ENCODE peak calls at places on chromosomes 5 and 9, in five cellular contexts. S is small intestine, Q is GM12878, J is esophagus squamous epithelium, A is PC-3. X is an unnamed sample. For H3K36me3, the result is how much of the 10 kb centered on the place peaks cover.

GRCh38 chr5:94908889-94909480 is 290.5 kb downstream of the SLF1 start:
- DNase-seq in Q (no peak), A (peak), S (peak), J (no peak), X (no peak)

GRCh38 chr9:4126184-4126865 is 173.5 kb downstream of the GLIS3 start:
- DNase-seq in J (no peak), A (peak), S (no peak), Q (no peak), X (no peak)

GRCh38 chr5:152634596-152634995 is 229.5 kb upstream of the NMUR2 start:
- DNase-seq in Q (no peak), A (no peak), S (no peak), J (no peak), X (no peak)

GRCh38 chr9:113472199-113472598 is 8.7 kb downstream of the RGS3 start:
- DNase-seq in J (no peak), A (no peak), Q (no peak), S (no peak), X (no peak)

GRCh38 chr9:97990259-97990658 is 7.1 kb downstream of the ANP32B start:
- DNase-seq in J (no peak), A (peak), Q (no peak), S (no peak), X (no peak)

GRCh38 chr5:38872826-38873225 is 27.0 kb downstream of the OSMR start:
- DNase-seq in A (no peak), Q (no peak), J (no peak), S (no peak), X (no peak)

GRCh38 chr9:76414656-76415055 is 20.4 kb upstream of the RFK start:
- DNase-seq in S (no peak), Q (peak), J (no peak), A (peak), X (no peak)

GRCh38 chr9:14478175-14479165 is 164.5 kb upstream of the NFIB start:
- DNase-seq in A (no peak), S (no peak), Q (no peak), J (no peak), X (no peak)

GRCh38 chr5:133428072-133428660 is 184.2 kb downstream of the FSTL4 start:
- DNase-seq in J (no peak), S (no peak), Q (no peak), A (no peak), X (no peak)

GRCh38 chr5:116480894-116481510 is 93.6 kb downstream of the SEMA6A start:
- DNase-seq in Q (no peak), A (no peak), S (no peak), J (no peak), X (no peak)

GRCh38 chr9:132546148-132547051 is 36.0 kb upstream of the BARHL1 start:
- DNase-seq in S (no peak), A (no peak), J (no peak), Q (no peak), X (no peak)

GRCh38 chr5:124537136-124537919 is 209.1 kb downstream of the ZNF608 start:
- DNase-seq in Q (no peak), A (no peak), S (no peak), J (no peak), X (no peak)

GRCh38 chr5:59923465-59923864 is 29.9 kb upstream of the PDE4D start:
- DNase-seq in Q (no peak), A (no peak), S (peak), J (no peak), X (no peak)

GRCh38 chr9:12817702-12818101 is 42.9 kb downstream of the LURAP1L start:
- DNase-seq in Q (no peak), S (peak), J (no peak), A (peak), X (no peak)

GRCh38 chr9:71620806-71621205 is 147.5 kb downstream of the CEMIP2 start:
- DNase-seq in Q (no peak), J (no peak), S (no peak), A (no peak), X (no peak)

GRCh38 chr5:168317521-168318147 is 26.2 kb downstream of the WWC1 start:
- DNase-seq in Q (no peak), J (no peak), A (peak), S (peak), X (no peak)

GRCh38 chr9:4137234-4137633 is 162.6 kb downstream of the GLIS3 start:
- DNase-seq in J (no peak), A (peak), Q (no peak), S (peak), X (no peak)

GRCh38 chr5:87877023-87877422 is 391.6 kb downstream of the TMEM161B start:
- DNase-seq in Q (no peak), S (no peak), A (peak), J (no peak), X (no peak)

GRCh38 chr5:88675159-88675757 is 207.7 kb downstream of the MEF2C start:
- DNase-seq in S (peak), A (no peak), J (no peak), Q (no peak), X (no peak)

GRCh38 chr9:94933429-94933828 is 206.9 kb downstream of the AOPEP start:
- DNase-seq in J (no peak), S (no peak), Q (no peak), A (no peak), X (no peak)

GRCh38 chr5:9156282-9156681 is 389.6 kb downstream of the SEMA5A start:
- DNase-seq in J (no peak), Q (no peak), A (peak), S (peak), X (no peak)

GRCh38 chr5:107831612-107832395 is 161.1 kb upstream of the EFNA5 start:
- DNase-seq in A (no peak), Q (no peak), S (peak), J (no peak), X (no peak)

GRCh38 chr9:81162361-81162760 is 527.0 kb downstream of the TLE1 start:
- DNase-seq in S (no peak), Q (no peak), A (no peak), J (no peak), X (no peak)

GRCh38 chr5:115297043-115297442 is 589 bp upstream of the CCDC112 start:
- DNase-seq in A (peak), Q (no peak), J (no peak), S (no peak), X (no peak)

GRCh38 chr5:61409568-61409967 is 77.5 kb downstream of the ZSWIM6 start:
- DNase-seq in Q (no peak), S (peak), A (peak), J (no peak), X (no peak)

GRCh38 chr5:220008-220407 is 1.9 kb downstream of the SDHA start:
- DNase-seq in A (no peak), Q (no peak), J (no peak), S (peak), X (no peak)

GRCh38 chr5:140557136-140557805 is at the start of gene SRA1:
- DNase-seq in Q (peak), A (peak), S (peak), J (peak), X (peak)

GRCh38 chr5:140557965-140558364 is 692 bp upstream of the SRA1 start:
- DNase-seq in Q (no peak), A (no peak), S (no peak), J (no peak), X (no peak)

GRCh38 chr5:140554454-140554853 is 2.8 kb downstream of the SRA1 start:
- DNase-seq in S (no peak), J (no peak), A (no peak), Q (no peak), X (no peak)

GRCh38 chr5:140555747-140556312 is 1.4 kb downstream of the SRA1 start:
- DNase-seq in S (no peak), J (no peak), A (no peak), Q (no peak), X (no peak)

GRCh38 chr5:140556438-140556837 is 835 bp downstream of the SRA1 start:
- DNase-seq in A (no peak), J (no peak), Q (no peak), S (no peak), X (no peak)
- H3K27ac ChIP-seq in A (no peak), J (no peak), Q (peak), S (no peak), X (peak)

GRCh38 chr5:14357441-14357840 is 214.3 kb downstream of the TRIO start:
- DNase-seq in S (no peak), J (no peak), A (no peak), Q (no peak), X (no peak)

GRCh38 chr5:14356305-14356704 is 213.2 kb downstream of the TRIO start:
- DNase-seq in J (no peak), A (no peak), S (no peak), Q (no peak), X (no peak)

GRCh38 chr5:14351845-14352712 is 208.9 kb downstream of the TRIO start:
- DNase-seq in S (peak), Q (no peak), A (peak), J (peak), X (peak)

GRCh38 chr5:14351086-14351661 is 208.0 kb downstream of the TRIO start:
- DNase-seq in Q (no peak), J (no peak), S (no peak), A (no peak), X (no peak)

GRCh38 chr5:14353661-14354474 is 210.7 kb downstream of the TRIO start:
- DNase-seq in Q (no peak), S (no peak), J (no peak), A (no peak), X (no peak)
- H3K36me3 ChIP-seq in Q (under half), S (under half), J (under half), A (half or more), X (under half)

GRCh38 chr9:93197670-93198069 is 13.7 kb downstream of the WNK2 start:
- DNase-seq in J (no peak), S (no peak), A (no peak), Q (no peak), X (no peak)
- H3K27ac ChIP-seq in J (no peak), S (no peak), A (no peak), Q (no peak), X (no peak)

DNA sequence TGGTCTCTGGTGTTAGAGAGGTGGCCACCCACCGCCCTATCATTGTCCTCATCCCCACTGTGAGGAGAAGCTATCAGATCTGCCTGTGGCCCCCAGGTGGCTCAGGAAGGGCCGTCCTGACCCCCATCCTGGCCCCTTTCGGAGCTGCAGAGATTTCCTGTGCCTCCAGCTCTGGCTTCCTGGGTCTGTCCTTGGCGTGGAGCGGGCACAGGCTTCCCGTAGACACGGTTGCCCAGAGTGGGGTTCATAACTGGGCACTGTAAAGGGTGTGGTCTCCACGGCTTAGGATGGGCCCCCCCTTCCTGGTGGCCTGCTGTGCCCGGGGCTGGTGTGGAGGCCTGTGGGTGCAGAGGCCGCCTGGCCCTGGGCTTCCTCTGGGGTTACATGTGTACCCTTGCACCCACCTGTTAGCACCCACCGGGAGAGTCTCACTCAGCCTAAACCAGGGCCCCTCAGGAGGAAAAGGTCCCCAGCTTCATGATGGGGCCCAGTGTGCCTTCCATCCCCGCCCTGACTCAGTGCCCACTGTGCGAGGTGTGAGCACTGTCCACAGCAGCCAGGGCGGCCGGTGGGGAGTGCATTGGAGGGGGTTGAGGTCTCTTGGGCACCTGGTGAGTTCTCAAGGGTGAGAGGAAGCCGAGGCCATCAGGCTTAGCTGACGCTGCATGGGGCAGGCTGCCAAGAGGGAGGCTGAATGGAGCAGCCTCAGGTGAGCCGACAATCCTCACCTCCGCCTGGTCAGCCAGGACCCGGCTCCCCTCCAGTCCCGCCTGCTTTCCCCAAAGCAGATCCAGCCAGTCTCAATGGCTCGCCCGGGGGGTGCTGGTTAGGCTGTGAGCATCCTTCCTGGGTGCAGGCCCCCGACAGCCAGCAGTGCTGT is 15.3 kb upstream of the AJM1 start:
- DNase-seq in Q (no peak), J (no peak), A (no peak), S (no peak), X (no peak)
- H3K36me3 ChIP-seq in Q (under half), J (under half), A (under half), S (under half), X (half or more)

GRCh38 chr5:143194206-143194605 is 209.3 kb downstream of the NR3C1 start:
- DNase-seq in Q (no peak), J (no peak), S (no peak), A (no peak), X (no peak)

GRCh38 chr5:143197260-143197656 is 206.2 kb downstream of the NR3C1 start:
- DNase-seq in S (no peak), J (no peak), Q (no peak), A (no peak), X (no peak)

GRCh38 chr5:143196601-143197259 is 206.8 kb downstream of the NR3C1 start:
- DNase-seq in J (no peak), S (no peak), A (no peak), Q (no peak), X (no peak)

GRCh38 chr5:143194713-143195112 is 208.8 kb downstream of the NR3C1 start:
- DNase-seq in A (no peak), J (no peak), S (no peak), Q (no peak), X (no peak)

GRCh38 chr5:143195496-143195895 is 208.0 kb downstream of the NR3C1 start:
- DNase-seq in S (no peak), Q (no peak), J (no peak), A (no peak), X (no peak)
- H3K27ac ChIP-seq in S (no peak), Q (no peak), J (no peak), A (no peak), X (no peak)

DNA sequence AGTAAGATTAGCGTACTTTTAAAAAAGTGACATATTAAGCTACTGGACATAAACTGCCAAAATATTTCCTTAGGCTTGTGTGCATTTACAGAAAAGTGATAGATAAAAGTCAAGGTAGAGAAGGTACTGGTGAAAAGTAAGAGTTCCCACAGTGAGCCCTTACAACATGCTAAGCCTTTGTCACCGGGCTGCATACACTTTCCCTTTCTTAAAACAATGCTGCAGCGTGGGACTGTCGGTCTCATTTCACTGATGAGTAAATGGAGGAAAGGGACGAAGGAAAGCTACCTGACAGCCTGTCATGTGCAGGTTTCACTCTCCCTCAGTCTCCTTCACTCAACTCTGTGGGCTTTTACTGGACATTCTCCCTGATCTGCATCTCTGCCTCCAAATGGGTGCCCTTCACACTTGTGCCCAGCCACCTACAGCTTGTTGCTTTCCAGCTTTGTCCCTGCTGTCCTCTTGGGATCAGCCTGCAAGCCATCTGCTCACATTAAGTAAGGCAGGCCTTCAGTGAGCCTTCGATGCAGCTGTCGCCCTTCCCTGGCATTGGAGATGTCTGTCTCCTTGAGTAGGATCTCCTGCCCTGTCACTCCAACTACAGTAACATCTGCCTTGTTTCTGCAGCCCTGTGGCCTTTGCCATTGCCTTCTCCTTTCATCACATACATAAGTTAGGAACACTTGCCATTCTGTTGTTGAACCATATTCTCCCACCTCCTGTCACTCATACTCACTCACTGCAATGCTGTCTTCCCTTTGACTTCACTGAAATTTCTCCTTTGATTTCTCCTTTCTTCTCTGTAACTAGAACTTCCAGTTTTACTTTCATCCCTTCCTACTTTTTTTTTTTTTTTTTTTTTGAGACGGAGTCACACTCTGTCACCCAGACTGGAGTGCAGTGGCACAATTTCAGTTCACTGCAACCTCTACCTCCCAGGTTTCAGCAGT is 9.3 kb upstream of the ROPN1L start:
- DNase-seq in Q (no peak), J (no peak), S (no peak), A (no peak), X (no peak)
- H3K36me3 ChIP-seq in Q (under half), J (under half), S (under half), A (half or more), X (under half)

GRCh38 chr5:139435676-139436075 is 3.6 kb downstream of the DNAJC18 start:
- DNase-seq in J (no peak), Q (no peak), A (no peak), S (no peak), X (no peak)

GRCh38 chr5:139439013-139439903 is at the start of gene DNAJC18:
- DNase-seq in S (peak), Q (peak), A (peak), J (peak), X (peak)

GRCh38 chr5:139443766-139444473 is 4.6 kb upstream of the DNAJC18 start:
- DNase-seq in S (no peak), J (no peak), A (peak), Q (no peak), X (no peak)

DNA sequence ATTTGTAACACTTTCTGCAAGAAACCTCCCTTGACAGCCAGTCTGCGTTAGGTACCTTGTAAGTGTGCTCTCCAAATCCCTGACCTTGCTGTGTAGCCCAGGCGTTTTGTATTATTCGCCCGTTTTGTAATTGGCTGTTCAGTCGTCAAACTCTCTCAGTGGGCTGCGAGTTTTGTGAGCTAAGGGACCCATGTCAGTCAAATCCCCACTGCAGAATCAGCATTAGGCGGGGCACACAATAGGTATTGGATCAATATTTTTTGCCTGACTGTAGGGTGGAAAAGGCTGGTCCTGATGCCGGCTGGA is 665 bp downstream of the DNAJC18 start:
- DNase-seq in S (no peak), Q (no peak), A (no peak), J (no peak), X (no peak)
- H3K27ac ChIP-seq in S (no peak), Q (peak), A (no peak), J (peak), X (peak)

DNA sequence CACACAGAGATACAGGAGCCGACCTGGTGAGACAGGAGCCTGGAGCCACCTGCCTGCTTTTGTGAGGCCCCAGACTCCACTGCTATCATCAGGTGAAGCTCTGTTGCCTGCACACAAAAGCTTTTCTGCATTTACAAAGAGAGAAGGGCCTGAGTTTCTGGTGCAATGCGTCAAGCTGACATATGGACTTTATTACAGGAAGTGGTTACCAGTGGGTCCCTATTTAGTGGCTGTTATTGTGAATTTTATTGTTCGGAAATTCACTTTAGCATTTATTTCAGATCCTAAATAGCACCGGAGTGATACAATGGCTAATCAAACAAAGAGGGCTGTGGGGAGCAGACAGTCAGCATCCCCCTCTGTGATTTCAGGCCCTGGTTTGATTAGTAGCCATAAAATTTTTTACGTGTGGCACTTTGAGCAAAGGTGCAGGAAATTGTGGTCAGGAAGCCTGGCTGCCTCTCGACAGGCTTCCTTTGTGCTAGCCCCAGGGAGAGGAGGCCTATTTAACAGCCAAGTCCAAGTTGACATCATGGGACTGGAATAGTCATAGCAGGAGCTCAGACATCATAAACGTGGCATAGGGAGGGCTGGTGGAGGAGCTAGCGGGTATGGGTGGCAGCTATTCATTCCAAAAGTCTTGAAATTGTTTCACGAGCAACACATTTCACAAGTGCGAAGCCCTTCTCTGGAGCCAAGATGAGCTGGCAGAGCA is 8.4 kb downstream of the TGFBI start:
- DNase-seq in S (peak), Q (peak), A (peak), J (no peak), X (peak)
- H3K36me3 ChIP-seq in S (under half), Q (under half), A (under half), J (under half), X (under half)

X was measured in effector memory CD4-positive, alpha-beta T cell.